ENCODE peak calls at places on chromosome 13, in four cellular contexts. N is HepG2, Q is GM12878, B is K562. P is an unnamed sample.

GRCh38 chr13:20503088-20504083 is 22.3 kb downstream of the CRYL1 start:
- DNase-seq in N (no peak), Q (no peak), B (no peak), P (no peak)

GRCh38 chr13:99985886-99986527 is 4.4 kb downstream of the ZIC2 start:
- DNase-seq in N (no peak), Q (no peak), B (no peak), P (no peak)

GRCh38 chr13:20402881-20403280 is 122.8 kb downstream of the CRYL1 start:
- DNase-seq in N (no peak), Q (no peak), B (no peak), P (no peak)

GRCh38 chr13:107976628-107977027 is 238.7 kb downstream of the LIG4 start:
- DNase-seq in N (no peak), Q (no peak), B (no peak), P (no peak)

GRCh38 chr13:109345433-109345941 is 440.9 kb downstream of the IRS2 start:
- DNase-seq in N (no peak), Q (no peak), B (no peak), P (no peak)

GRCh38 chr13:41467546-41467945 is 10.2 kb downstream of the RGCC start:
- DNase-seq in N (no peak), Q (no peak), B (no peak), P (no peak)

GRCh38 chr13:108609353-108609752 is 20.1 kb upstream of the MYO16 start:
- DNase-seq in N (no peak), Q (no peak), B (no peak), P (peak)

GRCh38 chr13:106610511-106610910 is 42.6 kb upstream of the ARGLU1 start:
- DNase-seq in N (no peak), Q (no peak), B (no peak), P (no peak)

GRCh38 chr13:99983401-99984133 is 2.0 kb downstream of the ZIC2 start:
- DNase-seq in N (no peak), Q (no peak), B (no peak), P (no peak)

GRCh38 chr13:106599875-106600797 is 32.2 kb upstream of the ARGLU1 start:
- DNase-seq in N (no peak), Q (no peak), B (no peak), P (no peak)

GRCh38 chr13:61358599-61358998 is 57.0 kb downstream of the PCDH20 start:
- DNase-seq in N (no peak), Q (no peak), B (no peak), P (no peak)

GRCh38 chr13:60135344-60135743 is 28.4 kb downstream of the DIAPH3 start:
- DNase-seq in N (no peak), Q (no peak), B (no peak), P (no peak)

GRCh38 chr13:59442946-59443345 is 720.8 kb downstream of the DIAPH3 start:
- DNase-seq in N (no peak), Q (no peak), B (no peak), P (no peak)

GRCh38 chr13:47638627-47639026 is 362.4 kb downstream of the SUCLA2 start:
- DNase-seq in N (no peak), Q (no peak), B (no peak), P (no peak)

GRCh38 chr13:49776871-49777270 is 15.6 kb downstream of the KPNA3 start:
- DNase-seq in N (no peak), Q (no peak), B (no peak), P (no peak)

GRCh38 chr13:113907637-113908617 is 44.1 kb upstream of the GAS6 start:
- DNase-seq in N (no peak), Q (no peak), B (no peak), P (no peak)

GRCh38 chr13:49373699-49374098 is 70.2 kb downstream of the CAB39L start:
- DNase-seq in N (peak), Q (no peak), B (no peak), P (no peak)

GRCh38 chr13:35600137-35600536 is 123.6 kb upstream of the MAB21L1 start:
- DNase-seq in N (peak), Q (no peak), B (no peak), P (no peak)

GRCh38 chr13:109509154-109509905 is 277.1 kb downstream of the IRS2 start:
- DNase-seq in N (no peak), Q (no peak), B (no peak), P (no peak)

GRCh38 chr13:110390572-110390971 is 83.5 kb downstream of the COL4A2 start:
- DNase-seq in N (no peak), Q (no peak), B (no peak), P (no peak)

GRCh38 chr13:114142640-114143490 is 10.4 kb upstream of the RASA3 start:
- DNase-seq in N (no peak), Q (no peak), B (peak), P (no peak)

GRCh38 chr13:90447735-90448103 is 899.8 kb upstream of the MIR17HG start:
- DNase-seq in N (no peak), Q (no peak), B (no peak), P (no peak)

GRCh38 chr13:112587767-112588489 is at the start of gene TUBGCP3:
- DNase-seq in N (peak), Q (no peak), B (peak), P (peak)

GRCh38 chr13:22108283-22108897 is 437.5 kb downstream of the FGF9 start:
- DNase-seq in N (no peak), Q (no peak), B (no peak), P (no peak)

GRCh38 chr13:30933334-30933681 is 852 bp downstream of the TEX26 start:
- DNase-seq in N (no peak), Q (no peak), B (no peak), P (no peak)

GRCh38 chr13:106526748-106527488 is 8.5 kb downstream of the EFNB2 start:
- DNase-seq in N (no peak), Q (no peak), B (no peak), P (no peak)

GRCh38 chr13:109389892-109390345 is 396.5 kb downstream of the IRS2 start:
- DNase-seq in N (no peak), Q (no peak), B (no peak), P (no peak)

GRCh38 chr13:62879071-62879470 is 1463.4 kb upstream of the PCDH20 start:
- DNase-seq in N (no peak), Q (no peak), B (no peak), P (no peak)

GRCh38 chr13:30869491-30869890 is 36.6 kb upstream of the MEDAG start:
- DNase-seq in N (no peak), Q (no peak), B (no peak), P (no peak)

GRCh38 chr13:105914637-105915036 is 620.8 kb downstream of the EFNB2 start:
- DNase-seq in N (no peak), Q (no peak), B (no peak), P (no peak)

GRCh38 chr13:42137856-42138537 is 89.5 kb downstream of the DGKH start:
- DNase-seq in N (no peak), Q (no peak), B (no peak), P (no peak)

GRCh38 chr13:76792680-76793334 is 93.4 kb downstream of the KCTD12 start:
- DNase-seq in N (no peak), Q (no peak), B (no peak), P (no peak)

GRCh38 chr13:31166591-31166990 is 4.9 kb upstream of the HSPH1 start:
- DNase-seq in N (peak), Q (no peak), B (no peak), P (no peak)

GRCh38 chr13:109243311-109243951 is 543.0 kb downstream of the IRS2 start:
- DNase-seq in N (no peak), Q (no peak), B (no peak), P (no peak)

GRCh38 chr13:75687145-75687763 is 51.1 kb downstream of the LMO7 start:
- DNase-seq in N (peak), Q (no peak), B (peak), P (peak)
- TF ChIP-seq TARDBP in N (no peak), Q (no peak), B (no peak), P (no peak)

DNA sequence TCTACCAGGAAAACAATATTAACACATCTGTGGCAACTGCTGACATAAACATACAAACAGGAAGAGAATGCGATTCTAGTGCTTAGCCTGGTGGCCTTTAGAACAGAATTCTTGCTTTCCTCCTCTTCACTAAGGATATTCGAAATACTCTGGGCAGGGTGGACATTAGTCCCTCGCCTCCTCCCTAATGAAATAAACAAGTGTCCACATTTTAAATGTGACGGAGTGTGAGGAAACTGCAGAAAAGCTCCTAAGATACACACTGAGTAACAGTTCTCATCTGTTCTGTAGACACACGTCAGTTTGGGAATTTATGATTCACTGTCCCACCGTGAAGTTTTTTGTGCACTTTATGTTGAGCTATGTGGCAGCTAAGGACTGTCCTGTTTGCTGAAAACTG is 639 bp downstream of the STARD13 start:
- DNase-seq in N (peak), Q (no peak), B (no peak), P (no peak)
- TF ChIP-seq BHLHE40 in N (no peak), Q (no peak), B (no peak), P (no peak)

GRCh38 chr13:34250151-34250550 is 432.2 kb downstream of the RFC3 start:
- DNase-seq in N (no peak), Q (no peak), B (no peak), P (no peak)
- TF ChIP-seq TARDBP in N (no peak), Q (no peak), B (no peak), P (no peak)

DNA sequence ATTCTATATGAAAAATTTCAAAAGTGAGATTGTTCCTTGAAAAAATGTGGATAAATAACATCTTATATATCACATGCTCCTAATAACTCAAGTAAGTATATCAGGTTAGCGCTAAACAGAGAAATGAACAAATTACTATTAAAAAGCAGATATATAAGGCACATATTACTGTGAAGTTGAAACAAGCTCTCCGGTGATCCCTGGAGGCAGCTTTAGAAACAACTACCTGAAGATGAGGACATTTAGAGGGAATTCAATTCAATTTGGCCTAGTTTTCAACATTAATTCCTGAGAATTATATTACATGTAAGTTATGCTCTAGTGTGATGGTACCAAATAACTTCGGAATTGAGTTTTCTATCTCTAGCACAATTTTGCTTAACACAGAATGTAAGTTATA is 1373.6 kb upstream of the SPRY2 start:
- DNase-seq in N (no peak), Q (no peak), B (no peak), P (no peak)
- TF ChIP-seq BHLHE40 in N (no peak), Q (no peak), B (no peak), P (no peak)

GRCh38 chr13:23378009-23378632 is 55.4 kb downstream of the SACS start:
- DNase-seq in N (no peak), Q (peak), B (no peak), P (no peak)
- TF ChIP-seq TARDBP in N (no peak), Q (no peak), B (no peak), P (no peak)

P was measured in HEK293T.